ENCODE peak calls at places on chromosome 7, in six cellular contexts. One of them, this sample, is unnamed.

GRCh38 chr7:129829677-129830631 is 122.8 kb downstream of the UBE2H start:
- DNase-seq in PC-9: peak
- DNase-seq in GF-D8: no peak
- DNase-seq in MCF 10A: peak
- DNase-seq in Kasumi-1: peak
- DNase-seq in uterus: peak
- DNase-seq in this sample: peak

GRCh38 chr7:46034056-46034768 is 113.1 kb upstream of the IGFBP3 start:
- DNase-seq in PC-9: no peak
- DNase-seq in GF-D8: no peak
- DNase-seq in MCF 10A: peak
- DNase-seq in Kasumi-1: no peak
- DNase-seq in uterus: no peak
- DNase-seq in this sample: no peak

GRCh38 chr7:144824360-144824759 is 11.5 kb downstream of the TPK1 start:
- DNase-seq in PC-9: no peak
- DNase-seq in GF-D8: no peak
- DNase-seq in MCF 10A: peak
- DNase-seq in Kasumi-1: no peak
- DNase-seq in uterus: no peak
- DNase-seq in this sample: peak

GRCh38 chr7:138618506-138618905 is 82.7 kb downstream of the SVOPL start:
- DNase-seq in PC-9: no peak
- DNase-seq in GF-D8: no peak
- DNase-seq in MCF 10A: no peak
- DNase-seq in Kasumi-1: no peak
- DNase-seq in uterus: no peak
- DNase-seq in this sample: no peak

GRCh38 chr7:69746383-69746782 is 148.1 kb downstream of the AUTS2 start:
- DNase-seq in PC-9: no peak
- DNase-seq in GF-D8: no peak
- DNase-seq in MCF 10A: no peak
- DNase-seq in Kasumi-1: no peak
- DNase-seq in uterus: no peak
- DNase-seq in this sample: no peak

GRCh38 chr7:44286618-44287487 is 38.5 kb downstream of the CAMK2B start:
- DNase-seq in PC-9: no peak
- DNase-seq in GF-D8: no peak
- DNase-seq in MCF 10A: no peak
- DNase-seq in Kasumi-1: no peak
- DNase-seq in uterus: peak
- DNase-seq in this sample: no peak

GRCh38 chr7:46485481-46486065 is 564.5 kb upstream of the IGFBP3 start:
- DNase-seq in PC-9: peak
- DNase-seq in GF-D8: no peak
- DNase-seq in MCF 10A: peak
- DNase-seq in Kasumi-1: no peak
- DNase-seq in uterus: no peak
- DNase-seq in this sample: peak

GRCh38 chr7:71193099-71193810 is 61.3 kb downstream of the GALNT17 start:
- DNase-seq in PC-9: no peak
- DNase-seq in GF-D8: no peak
- DNase-seq in MCF 10A: no peak
- DNase-seq in Kasumi-1: no peak
- DNase-seq in uterus: no peak
- DNase-seq in this sample: no peak

GRCh38 chr7:102270176-102270887 is 16.3 kb upstream of the SH2B2 start:
- DNase-seq in PC-9: no peak
- DNase-seq in GF-D8: no peak
- DNase-seq in MCF 10A: no peak
- DNase-seq in Kasumi-1: no peak
- DNase-seq in uterus: no peak
- DNase-seq in this sample: no peak

GRCh38 chr7:133705596-133705995 is 421.5 kb upstream of the LRGUK start:
- DNase-seq in PC-9: peak
- DNase-seq in GF-D8: no peak
- DNase-seq in MCF 10A: peak
- DNase-seq in Kasumi-1: no peak
- DNase-seq in uterus: no peak
- DNase-seq in this sample: peak

GRCh38 chr7:8831386-8831785 is 398.0 kb downstream of the NXPH1 start:
- DNase-seq in PC-9: no peak
- DNase-seq in GF-D8: no peak
- DNase-seq in MCF 10A: peak
- DNase-seq in Kasumi-1: no peak
- DNase-seq in uterus: no peak
- DNase-seq in this sample: no peak

GRCh38 chr7:116426428-116427156 is 72.9 kb upstream of the CAV2 start:
- DNase-seq in PC-9: peak
- DNase-seq in GF-D8: no peak
- DNase-seq in MCF 10A: peak
- DNase-seq in Kasumi-1: no peak
- DNase-seq in uterus: no peak
- DNase-seq in this sample: peak

GRCh38 chr7:22627136-22627535 is 99.9 kb upstream of the IL6 start:
- DNase-seq in PC-9: no peak
- DNase-seq in GF-D8: no peak
- DNase-seq in MCF 10A: no peak
- DNase-seq in Kasumi-1: no peak
- DNase-seq in uterus: no peak
- DNase-seq in this sample: peak

GRCh38 chr7:120218702-120219101 is 54.3 kb upstream of the KCND2 start:
- DNase-seq in PC-9: no peak
- DNase-seq in GF-D8: no peak
- DNase-seq in MCF 10A: no peak
- DNase-seq in Kasumi-1: no peak
- DNase-seq in uterus: peak
- DNase-seq in this sample: peak

GRCh38 chr7:157479326-157479725 is 142.5 kb downstream of the DNAJB6 start:
- DNase-seq in PC-9: no peak
- DNase-seq in GF-D8: no peak
- DNase-seq in MCF 10A: no peak
- DNase-seq in Kasumi-1: no peak
- DNase-seq in uterus: no peak
- DNase-seq in this sample: no peak